ENCODE peak calls at places on chromosomes 7 and 10, in seven cellular contexts. One of them, this sample, is unnamed.

GRCh38 chr10:125041856-125042506 is 100.1 kb downstream of the ZRANB1 start:
- DNase-seq in neuronal stem cell: no peak
- DNase-seq in mesendoderm: peak; percentile 81
- DNase-seq in H9: no peak
- DNase-seq in mesenchymal stem cell: peak; percentile 37
- DNase-seq in H1: no peak
- DNase-seq in trophoblast cell: no peak
- DNase-seq in this sample: no peak

GRCh38 chr7:36155811-36156361 is 2.8 kb downstream of the EEPD1 start:
- DNase-seq in trophoblast cell: no peak
- DNase-seq in mesendoderm: peak; percentile 40
- DNase-seq in H9: no peak
- DNase-seq in H1: no peak
- DNase-seq in neuronal stem cell: no peak
- DNase-seq in mesenchymal stem cell: peak; percentile 6
- DNase-seq in this sample: peak; percentile 53

GRCh38 chr10:124898493-124898892 is 43.4 kb upstream of the ZRANB1 start:
- DNase-seq in trophoblast cell: no peak
- DNase-seq in H1: no peak
- DNase-seq in mesenchymal stem cell: no peak
- DNase-seq in H9: peak; percentile 54
- DNase-seq in neuronal stem cell: no peak
- DNase-seq in mesendoderm: no peak
- DNase-seq in this sample: no peak

GRCh38 chr10:29276251-29276850 is 12.5 kb upstream of the LYZL1 start:
- DNase-seq in trophoblast cell: no peak
- DNase-seq in neuronal stem cell: no peak
- DNase-seq in mesenchymal stem cell: peak; percentile 9
- DNase-seq in H9: no peak
- DNase-seq in H1: no peak
- DNase-seq in mesendoderm: no peak
- DNase-seq in this sample: no peak

GRCh38 chr7:133746847-133747246 is 380.3 kb upstream of the LRGUK start:
- DNase-seq in mesenchymal stem cell: no peak
- DNase-seq in neuronal stem cell: no peak
- DNase-seq in H1: no peak
- DNase-seq in mesendoderm: peak; percentile 51
- DNase-seq in trophoblast cell: no peak
- DNase-seq in H9: no peak
- DNase-seq in this sample: no peak

GRCh38 chr10:104707602-104708160 is 66.6 kb downstream of the SORCS3 start:
- DNase-seq in H9: no peak
- DNase-seq in neuronal stem cell: no peak
- DNase-seq in mesenchymal stem cell: no peak
- DNase-seq in H1: no peak
- DNase-seq in mesendoderm: no peak
- DNase-seq in trophoblast cell: no peak
- DNase-seq in this sample: no peak

GRCh38 chr7:138064856-138065357 is 11.4 kb upstream of the AKR1D1 start:
- DNase-seq in mesenchymal stem cell: peak; percentile 66
- DNase-seq in trophoblast cell: no peak
- DNase-seq in neuronal stem cell: no peak
- DNase-seq in H9: peak; percentile 31
- DNase-seq in mesendoderm: peak; percentile 48
- DNase-seq in H1: no peak
- DNase-seq in this sample: peak; percentile 18

GRCh38 chr7:115198143-115198542 is 276.2 kb downstream of the MDFIC start:
- DNase-seq in H1: no peak
- DNase-seq in trophoblast cell: no peak
- DNase-seq in mesenchymal stem cell: no peak
- DNase-seq in neuronal stem cell: no peak
- DNase-seq in H9: no peak
- DNase-seq in mesendoderm: no peak
- DNase-seq in this sample: peak; percentile 74

GRCh38 chr7:135194494-135195095 is 16.7 kb downstream of the WDR91 start:
- DNase-seq in H1: no peak
- DNase-seq in trophoblast cell: no peak
- DNase-seq in H9: no peak
- DNase-seq in mesendoderm: no peak
- DNase-seq in neuronal stem cell: no peak
- DNase-seq in mesenchymal stem cell: peak; percentile 29
- DNase-seq in this sample: peak; percentile 22

GRCh38 chr7:70131807-70132565 is 533.7 kb downstream of the AUTS2 start:
- DNase-seq in mesendoderm: no peak
- DNase-seq in H1: no peak
- DNase-seq in neuronal stem cell: no peak
- DNase-seq in mesenchymal stem cell: no peak
- DNase-seq in trophoblast cell: no peak
- DNase-seq in H9: no peak
- DNase-seq in this sample: no peak

GRCh38 chr10:16995867-16996529 is 133.6 kb downstream of the CUBN start:
- DNase-seq in H9: no peak
- DNase-seq in trophoblast cell: no peak
- DNase-seq in neuronal stem cell: peak; percentile 41
- DNase-seq in mesenchymal stem cell: peak; percentile 92
- DNase-seq in mesendoderm: peak; percentile 86
- DNase-seq in H1: no peak
- DNase-seq in this sample: peak; percentile 68

GRCh38 chr7:35036361-35037171 is 719 bp downstream of the DPY19L1 start:
- DNase-seq in H9: peak; percentile 64
- DNase-seq in neuronal stem cell: peak; percentile 60
- DNase-seq in H1: no peak
- DNase-seq in trophoblast cell: peak; percentile 80
- DNase-seq in mesenchymal stem cell: peak; percentile 78
- DNase-seq in mesendoderm: peak; percentile 84
- DNase-seq in this sample: peak; percentile 53

GRCh38 chr7:109901916-109902315 is 1189.0 kb upstream of the LRRN3 start:
- DNase-seq in H9: no peak
- DNase-seq in H1: no peak
- DNase-seq in mesenchymal stem cell: no peak
- DNase-seq in trophoblast cell: no peak
- DNase-seq in mesendoderm: no peak
- DNase-seq in neuronal stem cell: no peak
- DNase-seq in this sample: peak; percentile 25

GRCh38 chr7:123687161-123687560 is 31.5 kb downstream of the LMOD2 start:
- DNase-seq in mesendoderm: no peak
- DNase-seq in trophoblast cell: no peak
- DNase-seq in H9: no peak
- DNase-seq in neuronal stem cell: no peak
- DNase-seq in H1: no peak
- DNase-seq in mesenchymal stem cell: no peak
- DNase-seq in this sample: no peak

GRCh38 chr7:123680580-123680979 is 24.9 kb downstream of the LMOD2 start:
- DNase-seq in H1: no peak
- DNase-seq in mesendoderm: no peak
- DNase-seq in H9: no peak
- DNase-seq in trophoblast cell: no peak
- DNase-seq in mesenchymal stem cell: no peak
- DNase-seq in neuronal stem cell: no peak
- DNase-seq in this sample: no peak

GRCh38 chr7:123679614-123680013 is 23.9 kb downstream of the LMOD2 start:
- DNase-seq in H9: no peak
- DNase-seq in mesendoderm: no peak
- DNase-seq in H1: no peak
- DNase-seq in neuronal stem cell: no peak
- DNase-seq in mesenchymal stem cell: no peak
- DNase-seq in trophoblast cell: no peak
- DNase-seq in this sample: no peak

GRCh38 chr7:123681561-123681960 is 25.9 kb downstream of the LMOD2 start:
- DNase-seq in mesenchymal stem cell: peak; percentile 17
- DNase-seq in mesendoderm: no peak
- DNase-seq in trophoblast cell: no peak
- DNase-seq in H1: no peak
- DNase-seq in H9: no peak
- DNase-seq in neuronal stem cell: no peak
- DNase-seq in this sample: no peak

DNA sequence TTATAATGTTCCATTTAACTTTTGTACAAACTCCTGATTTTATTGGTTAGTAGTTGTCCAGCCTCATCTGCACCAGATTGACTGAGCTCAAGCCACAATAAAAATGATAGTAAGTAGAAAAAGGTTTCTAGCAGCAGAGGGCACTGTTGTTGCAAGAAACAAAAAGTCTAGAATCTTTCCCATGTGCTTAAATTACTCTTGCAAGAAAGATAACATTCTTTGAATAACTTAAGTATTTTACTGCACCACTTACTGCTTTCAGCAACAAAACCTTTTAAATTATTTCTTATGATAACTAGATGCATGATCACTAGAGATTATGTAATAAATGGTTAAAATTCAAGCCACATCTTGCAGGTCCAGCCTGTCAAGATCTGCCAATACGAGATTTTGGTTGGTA is 27.0 kb downstream of the LMOD2 start:
- DNase-seq in H9: no peak
- DNase-seq in mesenchymal stem cell: peak; percentile 62
- DNase-seq in H1: no peak
- DNase-seq in neuronal stem cell: peak; percentile 17
- DNase-seq in trophoblast cell: peak; percentile 64
- DNase-seq in mesendoderm: peak; percentile 74
- DNase-seq in this sample: peak; percentile 77
- H2BK5ac ChIP-seq in H9: no peak overlapping the region
- H2BK5ac ChIP-seq in mesenchymal stem cell: no peak overlapping the region
- H2BK5ac ChIP-seq in H1: no peak overlapping the region
- H2BK5ac ChIP-seq in neuronal stem cell: no peak overlapping the region
- H2BK5ac ChIP-seq in trophoblast cell: no peak overlapping the region
- H2BK5ac ChIP-seq in mesendoderm: no peak overlapping the region
- H2BK5ac ChIP-seq in this sample: no peak overlapping the region

GRCh38 chr7:143290293-143290692 is 2.1 kb downstream of the CASP2 start:
- DNase-seq in trophoblast cell: no peak
- DNase-seq in mesenchymal stem cell: no peak
- DNase-seq in H1: no peak
- DNase-seq in neuronal stem cell: no peak
- DNase-seq in H9: no peak
- DNase-seq in mesendoderm: no peak
- DNase-seq in this sample: no peak

GRCh38 chr7:143296686-143297085 is 8.5 kb downstream of the CASP2 start:
- DNase-seq in mesendoderm: no peak
- DNase-seq in mesenchymal stem cell: no peak
- DNase-seq in trophoblast cell: no peak
- DNase-seq in H1: no peak
- DNase-seq in H9: no peak
- DNase-seq in neuronal stem cell: no peak
- DNase-seq in this sample: no peak

GRCh38 chr7:143295870-143296269 is 7.7 kb downstream of the CASP2 start:
- DNase-seq in trophoblast cell: no peak
- DNase-seq in H9: no peak
- DNase-seq in mesenchymal stem cell: peak; percentile 52
- DNase-seq in H1: no peak
- DNase-seq in neuronal stem cell: no peak
- DNase-seq in mesendoderm: no peak
- DNase-seq in this sample: peak; percentile 91

GRCh38 chr7:143289421-143289820 is 1.3 kb downstream of the CASP2 start:
- DNase-seq in neuronal stem cell: no peak
- DNase-seq in mesenchymal stem cell: peak; percentile 18
- DNase-seq in trophoblast cell: no peak
- DNase-seq in mesendoderm: no peak
- DNase-seq in H9: no peak
- DNase-seq in H1: no peak
- DNase-seq in this sample: peak; percentile 48

DNA sequence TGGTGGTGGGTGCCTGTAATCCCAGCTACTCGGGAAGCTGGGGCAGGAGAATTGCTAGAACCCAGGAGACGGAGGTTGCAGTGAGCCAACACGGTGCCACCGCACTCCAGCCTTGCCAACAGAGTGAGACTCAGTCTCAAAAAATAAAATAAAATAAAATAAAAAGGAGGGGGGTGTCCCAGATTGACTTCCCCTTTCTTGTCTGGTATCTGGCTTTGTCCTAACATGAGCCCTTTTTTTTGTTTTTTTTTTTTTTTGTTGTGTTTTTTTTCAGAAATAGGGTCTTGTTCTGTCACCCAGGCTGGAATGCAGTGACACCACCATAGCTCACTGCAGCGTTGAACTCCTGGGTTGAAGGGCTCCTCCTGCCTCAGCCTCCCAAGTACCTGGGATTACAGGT is 4.7 kb downstream of the CASP2 start:
- DNase-seq in mesendoderm: no peak
- DNase-seq in H1: no peak
- DNase-seq in trophoblast cell: no peak
- DNase-seq in mesenchymal stem cell: no peak
- DNase-seq in H9: no peak
- DNase-seq in neuronal stem cell: no peak
- DNase-seq in this sample: no peak
- H3K4me1 ChIP-seq in mesendoderm: peaks cover 5% of the 10 kb centered on the region
- H3K4me1 ChIP-seq in H1: no peaks in the 10 kb centered on the region
- H3K4me1 ChIP-seq in trophoblast cell: peaks cover under 1% of the 10 kb centered on the region
- H3K4me1 ChIP-seq in mesenchymal stem cell: peaks cover 4% of the 10 kb centered on the region
- H3K4me1 ChIP-seq in H9: no peaks in the 10 kb centered on the region
- H3K4me1 ChIP-seq in neuronal stem cell: peaks cover 3% of the 10 kb centered on the region
- H3K4me1 ChIP-seq in this sample: peaks cover 9% of the 10 kb centered on the region

GRCh38 chr7:24456526-24457214 is 116.6 kb upstream of the PALS2 start:
- DNase-seq in neuronal stem cell: no peak
- DNase-seq in H1: no peak
- DNase-seq in mesenchymal stem cell: peak; percentile 29
- DNase-seq in trophoblast cell: no peak
- DNase-seq in H9: no peak
- DNase-seq in mesendoderm: no peak
- DNase-seq in this sample: no peak

GRCh38 chr7:24457215-24457549 is 116.1 kb upstream of the PALS2 start:
- DNase-seq in H1: no peak
- DNase-seq in mesenchymal stem cell: peak; percentile 17
- DNase-seq in mesendoderm: no peak
- DNase-seq in trophoblast cell: no peak
- DNase-seq in H9: no peak
- DNase-seq in neuronal stem cell: no peak
- DNase-seq in this sample: no peak

DNA sequence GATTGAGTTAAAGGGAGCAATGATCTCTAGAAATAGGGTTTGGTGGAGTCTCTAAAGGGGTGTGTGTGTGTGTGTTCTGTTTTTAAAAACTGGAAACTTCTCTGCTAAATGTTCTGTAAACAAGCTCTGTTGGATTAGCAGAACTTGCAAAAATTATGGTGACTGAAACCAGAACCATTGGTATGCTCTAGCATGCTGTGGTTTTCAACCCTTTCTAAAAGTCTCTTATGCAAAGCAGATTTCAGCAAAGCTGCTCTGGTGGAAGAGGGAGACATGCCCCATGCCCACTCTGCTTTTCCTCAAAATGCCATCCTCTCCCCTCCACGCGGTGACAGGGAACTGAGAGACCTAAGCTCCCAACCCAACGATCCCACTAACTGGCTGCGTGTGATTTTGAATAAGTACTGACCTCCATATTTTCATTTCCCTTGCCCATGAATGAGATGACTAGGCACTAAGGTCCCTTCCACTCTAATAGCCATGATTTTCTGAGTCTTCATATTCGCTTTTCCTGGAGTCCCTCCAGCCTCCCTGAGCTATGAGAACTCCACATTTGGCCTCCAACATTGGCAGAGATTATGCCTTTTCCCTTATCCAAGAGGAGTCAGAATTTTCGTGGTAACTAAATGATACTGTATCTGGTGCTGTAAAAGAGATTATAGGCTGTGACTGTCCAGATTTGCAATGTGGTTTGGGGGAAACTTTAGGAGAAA is 117.3 kb upstream of the PALS2 start:
- DNase-seq in mesendoderm: no peak
- DNase-seq in trophoblast cell: no peak
- DNase-seq in H9: no peak
- DNase-seq in neuronal stem cell: no peak
- DNase-seq in mesenchymal stem cell: peak; percentile 66
- DNase-seq in H1: no peak
- DNase-seq in this sample: no peak
- H2BK5ac ChIP-seq in mesendoderm: no peak overlapping the region
- H2BK5ac ChIP-seq in trophoblast cell: no peak overlapping the region
- H2BK5ac ChIP-seq in H9: no peak overlapping the region
- H2BK5ac ChIP-seq in neuronal stem cell: no peak overlapping the region
- H2BK5ac ChIP-seq in mesenchymal stem cell: no peak overlapping the region
- H2BK5ac ChIP-seq in H1: no peak overlapping the region
- H2BK5ac ChIP-seq in this sample: no peak overlapping the region

GRCh38 chr7:47449810-47450586 is 131.9 kb downstream of the TNS3 start:
- DNase-seq in neuronal stem cell: no peak
- DNase-seq in H1: no peak
- DNase-seq in mesendoderm: peak; percentile 85
- DNase-seq in H9: no peak
- DNase-seq in mesenchymal stem cell: peak; percentile 84
- DNase-seq in trophoblast cell: no peak
- DNase-seq in this sample: peak; percentile 97
- H3K4me1 ChIP-seq in neuronal stem cell: peaks cover 30% of the 10 kb centered on the region
- H3K4me1 ChIP-seq in H1: peaks cover 6% of the 10 kb centered on the region
- H3K4me1 ChIP-seq in mesendoderm: no peaks in the 10 kb centered on the region
- H3K4me1 ChIP-seq in H9: no peaks in the 10 kb centered on the region
- H3K4me1 ChIP-seq in mesenchymal stem cell: peaks cover 46% of the 10 kb centered on the region
- H3K4me1 ChIP-seq in trophoblast cell: peaks cover 29% of the 10 kb centered on the region
- H3K4me1 ChIP-seq in this sample: peaks cover 42% of the 10 kb centered on the region